ENCODE peak calls at places on chromosomes 6 and 20, in four cellular contexts. V is H1, R is MM.1S, B is A673. O is an unnamed sample.

GRCh38 chr6:53250137-53250760 is 98.5 kb downstream of the ELOVL5 start:
- DNase-seq in V (no peak), R (no peak), B (no peak), O (peak; percentile 81)

GRCh38 chr6:35469711-35470662 is 1.8 kb downstream of the RPL10A start:
- DNase-seq in V (no peak), R (no peak), B (no peak), O (peak; percentile 54)

GRCh38 chr6:38876470-38876869 is 161.4 kb downstream of the DNAH8 start:
- DNase-seq in V (no peak), R (no peak), B (no peak), O (no peak)

GRCh38 chr6:26195376-26195923 is 108.2 kb downstream of the HFE start:
- DNase-seq in V (peak; percentile 64), R (peak; percentile 95), B (peak; percentile 90), O (peak; percentile 87)

GRCh38 chr6:85459224-85459901 is 9.5 kb downstream of the NT5E start:
- DNase-seq in V (no peak), R (no peak), B (no peak), O (peak; percentile 92)

GRCh38 chr6:43770417-43771209 is 602 bp downstream of the VEGFA start:
- DNase-seq in V (peak; percentile 84), R (peak; percentile 41), B (peak; percentile 54), O (peak; percentile 43)

GRCh38 chr6:33126101-33126714 is 50.4 kb downstream of the HLA-DPB1 start:
- DNase-seq in V (peak; percentile 91), R (peak; percentile 67), B (peak; percentile 49), O (peak; percentile 62)

GRCh38 chr6:10613693-10614092 is 80.7 kb downstream of the C6orf52 start:
- DNase-seq in V (no peak), R (no peak), B (no peak), O (no peak)

GRCh38 chr6:44514085-44514484 is 126.6 kb downstream of the CDC5L start:
- DNase-seq in V (peak; percentile 16), R (no peak), B (no peak), O (no peak)

GRCh38 chr20:53480913-53481312 is 112.7 kb downstream of the ZNF217 start:
- DNase-seq in V (no peak), R (no peak), B (no peak), O (no peak)

GRCh38 chr20:50559856-50560623 is 49.9 kb downstream of the PTPN1 start:
- DNase-seq in V (peak; percentile 34), R (no peak), B (no peak), O (no peak)
- H3K27ac ChIP-seq in V (no peak overlapping the region), R (no peak overlapping the region), B (peak overlapping the region; percentile 50), O (no peak overlapping the region)

DNA sequence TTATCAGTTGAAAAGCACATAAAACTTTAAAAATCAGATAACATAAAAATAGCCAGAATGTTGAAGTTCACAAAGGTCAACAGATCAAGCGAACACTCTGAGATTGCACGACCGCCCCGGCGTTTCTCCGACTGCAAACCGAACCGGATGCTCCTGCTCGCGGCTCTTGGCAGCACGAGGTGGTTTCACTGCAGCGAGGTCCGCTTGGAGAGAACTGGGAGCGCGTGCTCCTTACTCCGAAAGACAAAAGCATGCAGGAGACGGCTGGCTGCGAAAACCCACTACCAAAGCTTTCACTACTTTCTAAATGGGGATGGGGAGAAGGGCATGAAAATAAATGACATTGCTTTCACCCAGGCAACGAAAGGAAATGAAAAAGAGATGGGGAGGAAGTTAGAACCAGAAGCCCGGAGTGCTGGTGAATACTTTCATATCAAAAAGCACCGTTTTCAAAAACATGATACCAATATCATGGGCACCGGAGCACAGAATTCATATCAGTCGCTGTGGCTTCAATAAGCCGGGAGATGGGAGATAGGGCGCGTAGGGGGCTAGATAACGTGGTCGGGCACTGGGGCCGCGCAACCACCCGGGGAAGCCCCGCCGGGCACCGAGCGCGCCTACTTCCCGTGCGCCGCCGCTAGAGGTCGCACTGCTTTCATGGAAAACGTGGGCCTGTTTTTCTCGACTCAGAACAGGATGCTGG is 8.3 kb upstream of the ANKRD60 start:
- DNase-seq in V (peak; percentile 97), R (peak; percentile 71), B (peak; percentile 84), O (peak; percentile 90)
- TF ChIP-seq EZH2 in V (no peak), R (no peak), B (no peak), O (no peak)

GRCh38 chr6:109443425-109443950 is 3.0 kb downstream of the SMPD2 start:
- DNase-seq in V (no peak), R (no peak), B (no peak), O (no peak)

GRCh38 chr6:109442393-109442924 is 1.9 kb downstream of the SMPD2 start:
- DNase-seq in V (no peak), R (no peak), B (no peak), O (no peak)

GRCh38 chr6:109445382-109445781 is 4.9 kb downstream of the SMPD2 start:
- DNase-seq in V (no peak), R (no peak), B (no peak), O (no peak)

GRCh38 chr6:109440325-109441068 is at the start of the genes PPIL6 and SMPD2:
- DNase-seq in V (peak; percentile 86), R (peak; percentile 83), B (peak; percentile 94), O (peak; percentile 81)

GRCh38 chr6:109441069-109441816 is 719 bp downstream of the SMPD2 start:
- DNase-seq in V (peak; percentile 73), R (peak; percentile 31), B (peak; percentile 61), O (peak; percentile 37)
- TF ChIP-seq CTCF in V (peak; percentile 28), R (no peak), B (peak; percentile 34), O (no peak)

GRCh38 chr6:138692978-138693909 is 80.3 kb upstream of the CCDC28A start:
- DNase-seq in V (peak; percentile 81), R (peak; percentile 33), B (peak; percentile 88), O (peak; percentile 76)
- H3K27ac ChIP-seq in V (peak overlapping the region; percentile 52), R (no peak overlapping the region), B (peak overlapping the region; percentile 93), O (peak overlapping the region; percentile 3)